ENCODE peak calls at places on chromosomes 2 and 18, in four cellular contexts. J, X, M and Z are unnamed samples.

GRCh38 chr2:57959380-57959779 is 87.2 kb upstream of the VRK2 start:
- DNase-seq in X (no peak), J (no peak), M (no peak), Z (no peak)

GRCh38 chr2:11932053-11932512 is 185.7 kb downstream of the LPIN1 start:
- DNase-seq in X (no peak), J (no peak), M (no peak), Z (no peak)

GRCh38 chr2:182942756-182943155 is 76.3 kb upstream of the FRZB start:
- DNase-seq in J (no peak), M (no peak), X (no peak), Z (no peak)

GRCh38 chr2:139225961-139226360 is 445.8 kb upstream of the NXPH2 start:
- DNase-seq in M (no peak), J (no peak), X (no peak), Z (no peak)

GRCh38 chr18:44715245-44715644 is 34.6 kb downstream of the SETBP1 start:
- DNase-seq in X (no peak), J (peak), M (no peak), Z (no peak)

GRCh38 chr2:75002007-75002406 is 43.6 kb downstream of the POLE4 start:
- DNase-seq in M (no peak), X (no peak), J (peak), Z (peak)

GRCh38 chr2:70769450-70769849 is 1.4 kb upstream of the ADD2 start:
- DNase-seq in X (peak), M (no peak), J (no peak), Z (no peak)

GRCh38 chr18:39751926-39752325 is 2186.3 kb upstream of the CELF4 start:
- DNase-seq in X (no peak), J (no peak), M (no peak), Z (no peak)

GRCh38 chr18:79394438-79395307 is 1.1 kb upstream of the NFATC1 start:
- DNase-seq in M (peak), X (peak), J (no peak), Z (no peak)

GRCh38 chr2:190477563-190478454 is 56.7 kb downstream of the NEMP2 start:
- DNase-seq in M (no peak), X (no peak), J (peak), Z (no peak)

GRCh38 chr2:62661263-62661635 is 44.3 kb upstream of the EHBP1 start:
- DNase-seq in J (no peak), X (no peak), M (no peak), Z (no peak)

GRCh38 chr2:132811148-132811915 is 141.3 kb upstream of the LYPD1 start:
- DNase-seq in J (no peak), X (no peak), M (no peak), Z (no peak)

GRCh38 chr18:30632058-30632718 is 410.4 kb downstream of the DSC3 start:
- DNase-seq in J (no peak), M (no peak), X (peak), Z (no peak)

GRCh38 chr2:54099370-54099769 is 16.0 kb upstream of the ACYP2 start:
- DNase-seq in X (no peak), J (no peak), M (no peak), Z (no peak)

GRCh38 chr2:230472619-230473018 is 56.6 kb downstream of the SP100 start:
- DNase-seq in J (peak), M (no peak), X (no peak), Z (peak)

GRCh38 chr2:113277474-113278072 is 1.1 kb downstream of the PAX8 start:
- DNase-seq in J (no peak), X (peak), M (peak), Z (no peak)

GRCh38 chr2:138919336-138919735 is 139.1 kb upstream of the NXPH2 start:
- DNase-seq in X (no peak), M (no peak), J (no peak), Z (no peak)

GRCh38 chr2:109247340-109247739 is 118.3 kb downstream of the SH3RF3 start:
- DNase-seq in M (peak), X (no peak), J (no peak), Z (no peak)

GRCh38 chr2:21372654-21373053 is 248.9 kb downstream of the TDRD15 start:
- DNase-seq in X (peak), J (no peak), M (no peak), Z (no peak)

GRCh38 chr2:151860210-151860609 is 32.0 kb upstream of the ARL5A start:
- DNase-seq in X (no peak), J (no peak), M (no peak), Z (no peak)